ENCODE peak calls at places on chromosomes 5 and 9, in seven cellular contexts. One of them, this sample, is unnamed.

GRCh38 chr5:79774171-79774854 is 84.7 kb downstream of the CMYA5 start:
- DNase-seq in PC-3: peak
- DNase-seq in fibroblast of lung: no peak
- DNase-seq in psoas muscle: no peak
- DNase-seq in osteoblast: peak
- DNase-seq in left ventricle myocardium inferior: no peak
- DNase-seq in CD4-positive, CD25-positive, alpha-beta regulatory T cell: no peak
- DNase-seq in this sample: no peak

GRCh38 chr9:32345243-32345642 is 39.2 kb upstream of the ACO1 start:
- DNase-seq in PC-3: no peak
- DNase-seq in fibroblast of lung: no peak
- DNase-seq in psoas muscle: no peak
- DNase-seq in osteoblast: no peak
- DNase-seq in left ventricle myocardium inferior: no peak
- DNase-seq in CD4-positive, CD25-positive, alpha-beta regulatory T cell: no peak
- DNase-seq in this sample: no peak

GRCh38 chr5:79186455-79186854 is 49.5 kb upstream of the JMY start:
- DNase-seq in PC-3: no peak
- DNase-seq in fibroblast of lung: no peak
- DNase-seq in psoas muscle: no peak
- DNase-seq in osteoblast: no peak
- DNase-seq in left ventricle myocardium inferior: no peak
- DNase-seq in CD4-positive, CD25-positive, alpha-beta regulatory T cell: no peak
- DNase-seq in this sample: no peak

GRCh38 chr5:643351-643801 is 31.2 kb downstream of the CEP72 start:
- DNase-seq in PC-3: no peak
- DNase-seq in fibroblast of lung: no peak
- DNase-seq in psoas muscle: no peak
- DNase-seq in osteoblast: no peak
- DNase-seq in left ventricle myocardium inferior: no peak
- DNase-seq in CD4-positive, CD25-positive, alpha-beta regulatory T cell: no peak
- DNase-seq in this sample: no peak

GRCh38 chr9:69951411-69951810 is 92.2 kb upstream of the MAMDC2 start:
- DNase-seq in PC-3: peak
- DNase-seq in fibroblast of lung: peak
- DNase-seq in psoas muscle: no peak
- DNase-seq in osteoblast: no peak
- DNase-seq in left ventricle myocardium inferior: no peak
- DNase-seq in CD4-positive, CD25-positive, alpha-beta regulatory T cell: no peak
- DNase-seq in this sample: no peak

GRCh38 chr5:56172225-56172624 is 60.9 kb downstream of the ANKRD55 start:
- DNase-seq in PC-3: peak
- DNase-seq in fibroblast of lung: peak
- DNase-seq in psoas muscle: no peak
- DNase-seq in osteoblast: no peak
- DNase-seq in left ventricle myocardium inferior: no peak
- DNase-seq in CD4-positive, CD25-positive, alpha-beta regulatory T cell: no peak
- DNase-seq in this sample: no peak

GRCh38 chr5:136586196-136586595 is 220.9 kb upstream of the TRPC7 start:
- DNase-seq in PC-3: no peak
- DNase-seq in fibroblast of lung: no peak
- DNase-seq in psoas muscle: no peak
- DNase-seq in osteoblast: no peak
- DNase-seq in left ventricle myocardium inferior: no peak
- DNase-seq in CD4-positive, CD25-positive, alpha-beta regulatory T cell: no peak
- DNase-seq in this sample: no peak

GRCh38 chr5:39175273-39175955 is 43.9 kb downstream of the FYB1 start:
- DNase-seq in PC-3: no peak
- DNase-seq in fibroblast of lung: no peak
- DNase-seq in psoas muscle: no peak
- DNase-seq in osteoblast: no peak
- DNase-seq in left ventricle myocardium inferior: no peak
- DNase-seq in CD4-positive, CD25-positive, alpha-beta regulatory T cell: no peak
- DNase-seq in this sample: no peak

GRCh38 chr5:135714126-135714894 is 120.2 kb upstream of the SLC25A48 start:
- DNase-seq in PC-3: no peak
- DNase-seq in fibroblast of lung: no peak
- DNase-seq in psoas muscle: no peak
- DNase-seq in osteoblast: no peak
- DNase-seq in left ventricle myocardium inferior: no peak
- DNase-seq in CD4-positive, CD25-positive, alpha-beta regulatory T cell: no peak
- DNase-seq in this sample: no peak

GRCh38 chr9:95762322-95762721 is 113.2 kb upstream of the ERCC6L2 start:
- DNase-seq in PC-3: no peak
- DNase-seq in fibroblast of lung: no peak
- DNase-seq in psoas muscle: no peak
- DNase-seq in osteoblast: no peak
- DNase-seq in left ventricle myocardium inferior: no peak
- DNase-seq in CD4-positive, CD25-positive, alpha-beta regulatory T cell: no peak
- DNase-seq in this sample: no peak

GRCh38 chr9:69898714-69899209 is 78.1 kb downstream of the CFAP95 start:
- DNase-seq in PC-3: peak
- DNase-seq in fibroblast of lung: peak
- DNase-seq in psoas muscle: no peak
- DNase-seq in osteoblast: peak
- DNase-seq in left ventricle myocardium inferior: no peak
- DNase-seq in CD4-positive, CD25-positive, alpha-beta regulatory T cell: no peak
- DNase-seq in this sample: no peak

DNA sequence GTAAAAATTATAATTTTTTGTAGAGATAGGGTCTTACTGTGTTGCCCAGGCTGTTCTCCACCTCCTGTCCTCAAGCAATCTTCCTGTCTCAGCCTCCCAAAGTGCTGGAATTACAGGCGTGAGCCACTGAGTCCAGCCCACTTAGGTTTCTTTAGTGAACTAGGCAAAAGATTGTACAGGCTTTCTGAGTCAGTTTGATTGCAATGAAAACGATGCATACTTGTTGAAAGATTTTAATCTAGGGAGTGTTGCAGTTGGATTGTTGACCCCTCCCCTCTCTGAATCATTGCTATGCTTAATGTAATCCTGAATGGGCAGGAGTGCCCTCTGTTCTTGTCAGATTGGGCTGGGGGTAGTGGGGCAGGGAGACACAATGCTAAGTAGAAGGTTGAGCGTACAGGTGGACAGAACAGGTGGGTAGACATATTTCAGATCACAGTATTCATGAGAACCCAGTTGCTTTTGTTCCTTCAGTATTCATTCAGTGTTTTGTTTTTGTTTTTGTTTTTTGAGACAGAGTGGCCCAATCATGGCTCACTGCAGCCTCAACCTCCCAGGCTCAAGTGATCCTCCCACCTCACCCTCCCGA is 70.0 kb downstream of the KIAA1958 start:
- DNase-seq in PC-3: peak
- DNase-seq in fibroblast of lung: peak
- DNase-seq in psoas muscle: no peak
- DNase-seq in osteoblast: peak
- DNase-seq in left ventricle myocardium inferior: no peak
- DNase-seq in CD4-positive, CD25-positive, alpha-beta regulatory T cell: no peak
- DNase-seq in this sample: no peak
- H3K27ac ChIP-seq in PC-3: peak
- H3K27ac ChIP-seq in fibroblast of lung: no peak
- H3K27ac ChIP-seq in psoas muscle: no peak
- H3K27ac ChIP-seq in osteoblast: no peak
- H3K27ac ChIP-seq in left ventricle myocardium inferior: no peak
- H3K27ac ChIP-seq in CD4-positive, CD25-positive, alpha-beta regulatory T cell: no peak
- H3K27ac ChIP-seq in this sample: no peak

GRCh38 chr9:37121881-37122280 is 1.5 kb downstream of the ZCCHC7 start:
- DNase-seq in PC-3: no peak
- DNase-seq in fibroblast of lung: no peak
- DNase-seq in psoas muscle: no peak
- DNase-seq in osteoblast: peak
- DNase-seq in left ventricle myocardium inferior: no peak
- DNase-seq in CD4-positive, CD25-positive, alpha-beta regulatory T cell: no peak
- DNase-seq in this sample: no peak
- H3K4me3 ChIP-seq in PC-3: peak
- H3K4me3 ChIP-seq in fibroblast of lung: peak
- H3K4me3 ChIP-seq in psoas muscle: peak
- H3K4me3 ChIP-seq in osteoblast: peak
- H3K4me3 ChIP-seq in left ventricle myocardium inferior: peak
- H3K4me3 ChIP-seq in CD4-positive, CD25-positive, alpha-beta regulatory T cell: peak
- H3K4me3 ChIP-seq in this sample: no peak

GRCh38 chr5:134577022-134577795 is 51.7 kb downstream of the JADE2 start:
- DNase-seq in PC-3: peak
- DNase-seq in fibroblast of lung: peak
- DNase-seq in psoas muscle: no peak
- DNase-seq in osteoblast: peak
- DNase-seq in left ventricle myocardium inferior: no peak
- DNase-seq in CD4-positive, CD25-positive, alpha-beta regulatory T cell: no peak
- DNase-seq in this sample: no peak
- H3K27ac ChIP-seq in PC-3: no peak
- H3K27ac ChIP-seq in fibroblast of lung: peak
- H3K27ac ChIP-seq in psoas muscle: no peak
- H3K27ac ChIP-seq in osteoblast: peak
- H3K27ac ChIP-seq in left ventricle myocardium inferior: peak
- H3K27ac ChIP-seq in CD4-positive, CD25-positive, alpha-beta regulatory T cell: no peak
- H3K27ac ChIP-seq in this sample: no peak

GRCh38 chr9:38061326-38061947 is 7.6 kb downstream of the SHB start:
- DNase-seq in PC-3: no peak
- DNase-seq in fibroblast of lung: no peak
- DNase-seq in psoas muscle: no peak
- DNase-seq in osteoblast: no peak
- DNase-seq in left ventricle myocardium inferior: no peak
- DNase-seq in CD4-positive, CD25-positive, alpha-beta regulatory T cell: no peak
- DNase-seq in this sample: no peak

GRCh38 chr9:38063363-38063707 is 5.7 kb downstream of the SHB start:
- DNase-seq in PC-3: no peak
- DNase-seq in fibroblast of lung: no peak
- DNase-seq in psoas muscle: no peak
- DNase-seq in osteoblast: no peak
- DNase-seq in left ventricle myocardium inferior: no peak
- DNase-seq in CD4-positive, CD25-positive, alpha-beta regulatory T cell: no peak
- DNase-seq in this sample: no peak

GRCh38 chr9:38060688-38061087 is 8.3 kb downstream of the SHB start:
- DNase-seq in PC-3: no peak
- DNase-seq in fibroblast of lung: no peak
- DNase-seq in psoas muscle: no peak
- DNase-seq in osteoblast: no peak
- DNase-seq in left ventricle myocardium inferior: no peak
- DNase-seq in CD4-positive, CD25-positive, alpha-beta regulatory T cell: no peak
- DNase-seq in this sample: no peak

GRCh38 chr9:38062106-38062497 is 6.9 kb downstream of the SHB start:
- DNase-seq in PC-3: no peak
- DNase-seq in fibroblast of lung: no peak
- DNase-seq in psoas muscle: no peak
- DNase-seq in osteoblast: no peak
- DNase-seq in left ventricle myocardium inferior: no peak
- DNase-seq in CD4-positive, CD25-positive, alpha-beta regulatory T cell: no peak
- DNase-seq in this sample: no peak

GRCh38 chr9:38062498-38063362 is 6.3 kb downstream of the SHB start:
- DNase-seq in PC-3: peak
- DNase-seq in fibroblast of lung: peak
- DNase-seq in psoas muscle: no peak
- DNase-seq in osteoblast: peak
- DNase-seq in left ventricle myocardium inferior: no peak
- DNase-seq in CD4-positive, CD25-positive, alpha-beta regulatory T cell: no peak
- DNase-seq in this sample: no peak
- H3K4me3 ChIP-seq in PC-3: peak
- H3K4me3 ChIP-seq in fibroblast of lung: no peak
- H3K4me3 ChIP-seq in psoas muscle: no peak
- H3K4me3 ChIP-seq in osteoblast: no peak
- H3K4me3 ChIP-seq in left ventricle myocardium inferior: no peak
- H3K4me3 ChIP-seq in CD4-positive, CD25-positive, alpha-beta regulatory T cell: no peak
- H3K4me3 ChIP-seq in this sample: no peak

GRCh38 chr9:15735083-15735974 is 182.5 kb downstream of the CCDC171 start:
- DNase-seq in PC-3: peak
- DNase-seq in fibroblast of lung: peak
- DNase-seq in psoas muscle: no peak
- DNase-seq in osteoblast: peak
- DNase-seq in left ventricle myocardium inferior: no peak
- DNase-seq in CD4-positive, CD25-positive, alpha-beta regulatory T cell: no peak
- DNase-seq in this sample: no peak

GRCh38 chr9:15743512-15743911 is 190.7 kb downstream of the CCDC171 start:
- DNase-seq in PC-3: no peak
- DNase-seq in fibroblast of lung: no peak
- DNase-seq in psoas muscle: no peak
- DNase-seq in osteoblast: no peak
- DNase-seq in left ventricle myocardium inferior: no peak
- DNase-seq in CD4-positive, CD25-positive, alpha-beta regulatory T cell: no peak
- DNase-seq in this sample: no peak

GRCh38 chr9:15736569-15736968 is 183.7 kb downstream of the CCDC171 start:
- DNase-seq in PC-3: no peak
- DNase-seq in fibroblast of lung: no peak
- DNase-seq in psoas muscle: no peak
- DNase-seq in osteoblast: no peak
- DNase-seq in left ventricle myocardium inferior: no peak
- DNase-seq in CD4-positive, CD25-positive, alpha-beta regulatory T cell: no peak
- DNase-seq in this sample: no peak

GRCh38 chr9:15741015-15741414 is 188.2 kb downstream of the CCDC171 start:
- DNase-seq in PC-3: no peak
- DNase-seq in fibroblast of lung: no peak
- DNase-seq in psoas muscle: no peak
- DNase-seq in osteoblast: no peak
- DNase-seq in left ventricle myocardium inferior: no peak
- DNase-seq in CD4-positive, CD25-positive, alpha-beta regulatory T cell: no peak
- DNase-seq in this sample: no peak

GRCh38 chr9:15738011-15738410 is 185.2 kb downstream of the CCDC171 start:
- DNase-seq in PC-3: no peak
- DNase-seq in fibroblast of lung: peak
- DNase-seq in psoas muscle: no peak
- DNase-seq in osteoblast: no peak
- DNase-seq in left ventricle myocardium inferior: no peak
- DNase-seq in CD4-positive, CD25-positive, alpha-beta regulatory T cell: no peak
- DNase-seq in this sample: no peak
- H3K27ac ChIP-seq in PC-3: no peak
- H3K27ac ChIP-seq in fibroblast of lung: no peak
- H3K27ac ChIP-seq in psoas muscle: no peak
- H3K27ac ChIP-seq in osteoblast: no peak
- H3K27ac ChIP-seq in left ventricle myocardium inferior: no peak
- H3K27ac ChIP-seq in CD4-positive, CD25-positive, alpha-beta regulatory T cell: no peak
- H3K27ac ChIP-seq in this sample: no peak

GRCh38 chr9:113373676-113374392 is 3.0 kb downstream of the HDHD3 start:
- DNase-seq in PC-3: no peak
- DNase-seq in fibroblast of lung: no peak
- DNase-seq in psoas muscle: no peak
- DNase-seq in osteoblast: no peak
- DNase-seq in left ventricle myocardium inferior: no peak
- DNase-seq in CD4-positive, CD25-positive, alpha-beta regulatory T cell: no peak
- DNase-seq in this sample: no peak
- H3K4me3 ChIP-seq in PC-3: no peak
- H3K4me3 ChIP-seq in fibroblast of lung: no peak
- H3K4me3 ChIP-seq in psoas muscle: no peak
- H3K4me3 ChIP-seq in osteoblast: no peak
- H3K4me3 ChIP-seq in left ventricle myocardium inferior: no peak
- H3K4me3 ChIP-seq in CD4-positive, CD25-positive, alpha-beta regulatory T cell: no peak
- H3K4me3 ChIP-seq in this sample: no peak

DNA sequence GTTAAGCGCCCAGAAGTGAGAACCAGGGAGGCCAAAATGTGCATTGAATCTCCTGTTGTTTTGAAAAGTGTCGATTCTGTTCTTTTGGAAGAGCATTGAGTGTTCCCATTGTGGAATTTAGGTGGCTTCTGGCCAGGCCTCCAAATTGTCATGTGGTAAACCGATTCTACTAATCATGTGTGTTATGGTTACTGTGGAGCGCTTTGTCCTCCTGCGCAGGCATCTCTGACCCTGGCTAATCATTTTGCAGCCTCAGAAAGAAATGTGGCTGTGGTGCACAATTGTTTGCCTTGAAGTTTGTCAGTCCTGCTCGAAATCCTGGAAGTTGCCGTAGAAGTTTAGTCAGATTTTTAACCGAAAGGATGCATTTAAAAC is 121.3 kb downstream of the RASGRF2 start:
- DNase-seq in PC-3: no peak
- DNase-seq in fibroblast of lung: no peak
- DNase-seq in psoas muscle: no peak
- DNase-seq in osteoblast: peak
- DNase-seq in left ventricle myocardium inferior: no peak
- DNase-seq in CD4-positive, CD25-positive, alpha-beta regulatory T cell: no peak
- DNase-seq in this sample: no peak
- H3K27ac ChIP-seq in PC-3: no peak
- H3K27ac ChIP-seq in fibroblast of lung: no peak
- H3K27ac ChIP-seq in psoas muscle: no peak
- H3K27ac ChIP-seq in osteoblast: no peak
- H3K27ac ChIP-seq in left ventricle myocardium inferior: peak
- H3K27ac ChIP-seq in CD4-positive, CD25-positive, alpha-beta regulatory T cell: no peak
- H3K27ac ChIP-seq in this sample: no peak